ENCODE peak calls at places on chromosomes 7 and 10, in ten cellular contexts. One of them, this sample, is unnamed.

GRCh38 chr10:13016413-13016812 is 14.9 kb upstream of the CCDC3 start:
- DNase-seq in tibial nerve: no peak
- DNase-seq in adrenal gland: no peak
- DNase-seq in PC-9: no peak
- DNase-seq in cardiac muscle cell: no peak
- DNase-seq in heart left ventricle: no peak
- DNase-seq in sigmoid colon: no peak
- DNase-seq in left ventricle myocardium inferior: no peak
- DNase-seq in lower lobe of right lung: no peak
- DNase-seq in brain microvascular endothelial cell: peak
- DNase-seq in this sample: no peak

GRCh38 chr10:33139191-33139646 is 181.2 kb upstream of the ITGB1 start:
- DNase-seq in tibial nerve: no peak
- DNase-seq in adrenal gland: no peak
- DNase-seq in PC-9: no peak
- DNase-seq in cardiac muscle cell: no peak
- DNase-seq in heart left ventricle: no peak
- DNase-seq in sigmoid colon: no peak
- DNase-seq in left ventricle myocardium inferior: no peak
- DNase-seq in lower lobe of right lung: no peak
- DNase-seq in brain microvascular endothelial cell: no peak
- DNase-seq in this sample: no peak

GRCh38 chr7:83468251-83468739 is 180.6 kb downstream of the SEMA3E start:
- DNase-seq in tibial nerve: peak
- DNase-seq in adrenal gland: peak
- DNase-seq in PC-9: peak
- DNase-seq in cardiac muscle cell: peak
- DNase-seq in heart left ventricle: peak
- DNase-seq in sigmoid colon: peak
- DNase-seq in left ventricle myocardium inferior: peak
- DNase-seq in lower lobe of right lung: peak
- DNase-seq in brain microvascular endothelial cell: peak
- DNase-seq in this sample: peak

GRCh38 chr10:112774808-112775207 is 175.2 kb upstream of the TCF7L2 start:
- DNase-seq in tibial nerve: no peak
- DNase-seq in adrenal gland: no peak
- DNase-seq in PC-9: no peak
- DNase-seq in cardiac muscle cell: peak
- DNase-seq in heart left ventricle: no peak
- DNase-seq in sigmoid colon: no peak
- DNase-seq in left ventricle myocardium inferior: no peak
- DNase-seq in lower lobe of right lung: no peak
- DNase-seq in brain microvascular endothelial cell: no peak
- DNase-seq in this sample: no peak

GRCh38 chr10:24414597-24414996 is 205.7 kb downstream of the KIAA1217 start:
- DNase-seq in tibial nerve: no peak
- DNase-seq in adrenal gland: no peak
- DNase-seq in PC-9: no peak
- DNase-seq in cardiac muscle cell: no peak
- DNase-seq in heart left ventricle: no peak
- DNase-seq in sigmoid colon: no peak
- DNase-seq in left ventricle myocardium inferior: no peak
- DNase-seq in lower lobe of right lung: no peak
- DNase-seq in brain microvascular endothelial cell: no peak
- DNase-seq in this sample: no peak

GRCh38 chr10:11450427-11450826 is 161.0 kb downstream of the USP6NL start:
- DNase-seq in tibial nerve: no peak
- DNase-seq in adrenal gland: no peak
- DNase-seq in PC-9: no peak
- DNase-seq in cardiac muscle cell: no peak
- DNase-seq in heart left ventricle: no peak
- DNase-seq in sigmoid colon: no peak
- DNase-seq in left ventricle myocardium inferior: no peak
- DNase-seq in lower lobe of right lung: no peak
- DNase-seq in brain microvascular endothelial cell: no peak
- DNase-seq in this sample: no peak

GRCh38 chr7:44162179-44162578 is 21.0 kb upstream of the MYL7 start:
- DNase-seq in tibial nerve: no peak
- DNase-seq in adrenal gland: no peak
- DNase-seq in PC-9: no peak
- DNase-seq in cardiac muscle cell: no peak
- DNase-seq in heart left ventricle: no peak
- DNase-seq in sigmoid colon: no peak
- DNase-seq in left ventricle myocardium inferior: no peak
- DNase-seq in lower lobe of right lung: peak
- DNase-seq in brain microvascular endothelial cell: no peak
- DNase-seq in this sample: no peak

GRCh38 chr7:40009301-40009700 is 59.2 kb downstream of the CDK13 start:
- DNase-seq in tibial nerve: no peak
- DNase-seq in adrenal gland: no peak
- DNase-seq in PC-9: no peak
- DNase-seq in cardiac muscle cell: no peak
- DNase-seq in heart left ventricle: no peak
- DNase-seq in sigmoid colon: no peak
- DNase-seq in left ventricle myocardium inferior: no peak
- DNase-seq in lower lobe of right lung: no peak
- DNase-seq in brain microvascular endothelial cell: no peak
- DNase-seq in this sample: no peak

GRCh38 chr10:94677691-94678090 is 5.8 kb upstream of the CYP2C18 start:
- DNase-seq in tibial nerve: no peak
- DNase-seq in adrenal gland: no peak
- DNase-seq in PC-9: no peak
- DNase-seq in cardiac muscle cell: peak
- DNase-seq in heart left ventricle: no peak
- DNase-seq in sigmoid colon: no peak
- DNase-seq in left ventricle myocardium inferior: no peak
- DNase-seq in lower lobe of right lung: no peak
- DNase-seq in brain microvascular endothelial cell: no peak
- DNase-seq in this sample: peak

GRCh38 chr7:15737586-15737985 is 51.1 kb upstream of the MEOX2 start:
- DNase-seq in tibial nerve: no peak
- DNase-seq in adrenal gland: no peak
- DNase-seq in PC-9: no peak
- DNase-seq in cardiac muscle cell: no peak
- DNase-seq in heart left ventricle: no peak
- DNase-seq in sigmoid colon: no peak
- DNase-seq in left ventricle myocardium inferior: no peak
- DNase-seq in lower lobe of right lung: no peak
- DNase-seq in brain microvascular endothelial cell: no peak
- DNase-seq in this sample: no peak

GRCh38 chr10:14416308-14416700 is 85.6 kb upstream of the FRMD4A start:
- DNase-seq in tibial nerve: no peak
- DNase-seq in adrenal gland: no peak
- DNase-seq in PC-9: peak
- DNase-seq in cardiac muscle cell: no peak
- DNase-seq in heart left ventricle: no peak
- DNase-seq in sigmoid colon: no peak
- DNase-seq in left ventricle myocardium inferior: no peak
- DNase-seq in lower lobe of right lung: no peak
- DNase-seq in brain microvascular endothelial cell: peak
- DNase-seq in this sample: peak

GRCh38 chr7:92159-92767 is 100.1 kb upstream of the FAM20C start:
- DNase-seq in tibial nerve: no peak
- DNase-seq in adrenal gland: no peak
- DNase-seq in PC-9: no peak
- DNase-seq in cardiac muscle cell: no peak
- DNase-seq in heart left ventricle: no peak
- DNase-seq in sigmoid colon: no peak
- DNase-seq in left ventricle myocardium inferior: no peak
- DNase-seq in lower lobe of right lung: no peak
- DNase-seq in brain microvascular endothelial cell: no peak
- DNase-seq in this sample: no peak

GRCh38 chr7:142934056-142934455 is 510 bp upstream of the TRPV5 start:
- DNase-seq in tibial nerve: no peak
- DNase-seq in adrenal gland: no peak
- DNase-seq in PC-9: no peak
- DNase-seq in cardiac muscle cell: no peak
- DNase-seq in heart left ventricle: no peak
- DNase-seq in sigmoid colon: no peak
- DNase-seq in left ventricle myocardium inferior: no peak
- DNase-seq in lower lobe of right lung: no peak
- DNase-seq in brain microvascular endothelial cell: no peak
- DNase-seq in this sample: no peak

GRCh38 chr7:31883761-31884164 is 186.4 kb downstream of the PDE1C start:
- DNase-seq in tibial nerve: no peak
- DNase-seq in adrenal gland: peak
- DNase-seq in PC-9: no peak
- DNase-seq in cardiac muscle cell: no peak
- DNase-seq in heart left ventricle: no peak
- DNase-seq in sigmoid colon: no peak
- DNase-seq in left ventricle myocardium inferior: no peak
- DNase-seq in lower lobe of right lung: no peak
- DNase-seq in brain microvascular endothelial cell: peak
- DNase-seq in this sample: peak

GRCh38 chr7:82375068-82375467 is 68.5 kb downstream of the CACNA2D1 start:
- DNase-seq in tibial nerve: no peak
- DNase-seq in adrenal gland: no peak
- DNase-seq in PC-9: no peak
- DNase-seq in cardiac muscle cell: no peak
- DNase-seq in heart left ventricle: no peak
- DNase-seq in sigmoid colon: no peak
- DNase-seq in left ventricle myocardium inferior: no peak
- DNase-seq in lower lobe of right lung: no peak
- DNase-seq in brain microvascular endothelial cell: no peak
- DNase-seq in this sample: no peak

GRCh38 chr10:62130948-62131347 is 137.7 kb downstream of the RTKN2 start:
- DNase-seq in tibial nerve: no peak
- DNase-seq in adrenal gland: no peak
- DNase-seq in PC-9: no peak
- DNase-seq in cardiac muscle cell: no peak
- DNase-seq in heart left ventricle: peak
- DNase-seq in sigmoid colon: no peak
- DNase-seq in left ventricle myocardium inferior: no peak
- DNase-seq in lower lobe of right lung: no peak
- DNase-seq in brain microvascular endothelial cell: peak
- DNase-seq in this sample: peak

GRCh38 chr7:101586078-101586941 is 42.8 kb downstream of the MYL10 start:
- DNase-seq in tibial nerve: no peak
- DNase-seq in adrenal gland: no peak
- DNase-seq in PC-9: no peak
- DNase-seq in cardiac muscle cell: no peak
- DNase-seq in heart left ventricle: no peak
- DNase-seq in sigmoid colon: peak
- DNase-seq in left ventricle myocardium inferior: no peak
- DNase-seq in lower lobe of right lung: no peak
- DNase-seq in brain microvascular endothelial cell: no peak
- DNase-seq in this sample: no peak

GRCh38 chr10:98194633-98195032 is 60.2 kb downstream of the R3HCC1L start:
- DNase-seq in tibial nerve: no peak
- DNase-seq in adrenal gland: no peak
- DNase-seq in PC-9: no peak
- DNase-seq in cardiac muscle cell: no peak
- DNase-seq in heart left ventricle: no peak
- DNase-seq in sigmoid colon: no peak
- DNase-seq in left ventricle myocardium inferior: no peak
- DNase-seq in lower lobe of right lung: no peak
- DNase-seq in brain microvascular endothelial cell: no peak
- DNase-seq in this sample: no peak

DNA sequence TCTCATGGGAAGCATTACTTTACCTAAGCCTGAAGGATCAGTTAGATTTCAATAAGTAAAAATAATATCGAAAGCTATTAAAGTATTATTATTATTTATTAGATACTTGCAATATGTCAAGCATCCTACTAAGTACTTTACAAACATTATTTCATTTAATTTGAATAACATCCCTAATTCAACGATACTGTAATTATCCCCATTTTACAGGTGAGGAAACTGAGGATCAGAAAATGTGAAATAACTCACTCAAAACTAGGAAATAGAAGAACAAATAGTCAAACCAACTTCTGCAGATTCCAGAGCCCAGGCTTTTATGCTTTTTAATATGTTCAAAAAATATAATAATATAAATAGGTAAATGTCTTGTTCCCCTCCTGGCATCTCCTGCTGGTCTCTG is 10.3 kb upstream of the PDCD4 start:
- DNase-seq in tibial nerve: no peak
- DNase-seq in adrenal gland: no peak
- DNase-seq in PC-9: no peak
- DNase-seq in cardiac muscle cell: no peak
- DNase-seq in heart left ventricle: no peak
- DNase-seq in sigmoid colon: no peak
- DNase-seq in left ventricle myocardium inferior: no peak
- DNase-seq in lower lobe of right lung: no peak
- DNase-seq in brain microvascular endothelial cell: no peak
- DNase-seq in this sample: no peak
- H3K27ac ChIP-seq in tibial nerve: peak
- H3K27ac ChIP-seq in adrenal gland: no peak
- H3K27ac ChIP-seq in PC-9: no peak
- H3K27ac ChIP-seq in cardiac muscle cell: no peak
- H3K27ac ChIP-seq in heart left ventricle: no peak
- H3K27ac ChIP-seq in sigmoid colon: no peak
- H3K27ac ChIP-seq in left ventricle myocardium inferior: no peak
- H3K27ac ChIP-seq in lower lobe of right lung: peak
- H3K27ac ChIP-seq in brain microvascular endothelial cell: no peak
- H3K27ac ChIP-seq in this sample: no peak

DNA sequence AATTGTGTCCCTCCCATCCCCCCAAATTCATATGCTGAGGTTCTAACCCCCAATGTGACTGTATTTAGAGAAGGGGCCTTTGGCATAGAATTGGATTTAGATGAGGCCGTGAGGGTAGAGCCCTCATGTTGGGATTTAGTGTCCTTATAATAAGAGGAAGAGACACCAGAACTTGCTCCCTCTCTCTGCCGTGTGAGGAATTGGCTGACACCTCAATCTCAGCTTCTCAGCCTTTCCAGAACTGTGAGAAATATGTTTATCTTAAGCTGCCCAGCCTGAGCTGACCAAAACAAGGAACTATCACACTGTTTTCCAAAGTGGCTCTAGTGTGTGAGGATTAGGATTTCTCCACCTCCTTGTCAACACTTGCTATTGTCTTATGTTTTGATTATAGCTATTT is 400.0 kb upstream of the FZD8 start:
- DNase-seq in tibial nerve: no peak
- DNase-seq in adrenal gland: no peak
- DNase-seq in PC-9: no peak
- DNase-seq in cardiac muscle cell: no peak
- DNase-seq in heart left ventricle: no peak
- DNase-seq in sigmoid colon: no peak
- DNase-seq in left ventricle myocardium inferior: no peak
- DNase-seq in lower lobe of right lung: no peak
- DNase-seq in brain microvascular endothelial cell: no peak
- DNase-seq in this sample: no peak
- TF ChIP-seq CTCF in tibial nerve: no peak
- TF ChIP-seq CTCF in adrenal gland: no peak
- TF ChIP-seq CTCF in PC-9: no peak
- TF ChIP-seq CTCF in cardiac muscle cell: no peak
- TF ChIP-seq CTCF in heart left ventricle: no peak
- TF ChIP-seq CTCF in sigmoid colon: no peak
- TF ChIP-seq CTCF in left ventricle myocardium inferior: no peak
- TF ChIP-seq CTCF in lower lobe of right lung: no peak
- TF ChIP-seq CTCF in brain microvascular endothelial cell: no peak
- TF ChIP-seq CTCF in this sample: no peak

GRCh38 chr10:106082865-106083264 is 1081.6 kb downstream of the SORCS1 start:
- DNase-seq in tibial nerve: no peak
- DNase-seq in adrenal gland: no peak
- DNase-seq in PC-9: no peak
- DNase-seq in cardiac muscle cell: no peak
- DNase-seq in heart left ventricle: no peak
- DNase-seq in sigmoid colon: no peak
- DNase-seq in left ventricle myocardium inferior: no peak
- DNase-seq in lower lobe of right lung: no peak
- DNase-seq in brain microvascular endothelial cell: no peak
- DNase-seq in this sample: peak
- H3K27ac ChIP-seq in tibial nerve: no peak
- H3K27ac ChIP-seq in adrenal gland: no peak
- H3K27ac ChIP-seq in PC-9: no peak
- H3K27ac ChIP-seq in cardiac muscle cell: no peak
- H3K27ac ChIP-seq in heart left ventricle: no peak
- H3K27ac ChIP-seq in sigmoid colon: no peak
- H3K27ac ChIP-seq in left ventricle myocardium inferior: no peak
- H3K27ac ChIP-seq in lower lobe of right lung: no peak
- H3K27ac ChIP-seq in brain microvascular endothelial cell: no peak
- H3K27ac ChIP-seq in this sample: no peak

GRCh38 chr7:123788584-123788983 is 39.8 kb upstream of the WASL start:
- DNase-seq in tibial nerve: no peak
- DNase-seq in adrenal gland: no peak
- DNase-seq in PC-9: no peak
- DNase-seq in cardiac muscle cell: no peak
- DNase-seq in heart left ventricle: no peak
- DNase-seq in sigmoid colon: no peak
- DNase-seq in left ventricle myocardium inferior: no peak
- DNase-seq in lower lobe of right lung: no peak
- DNase-seq in brain microvascular endothelial cell: no peak
- DNase-seq in this sample: no peak
- TF ChIP-seq CTCF in tibial nerve: no peak
- TF ChIP-seq CTCF in adrenal gland: no peak
- TF ChIP-seq CTCF in PC-9: no peak
- TF ChIP-seq CTCF in cardiac muscle cell: no peak
- TF ChIP-seq CTCF in heart left ventricle: no peak
- TF ChIP-seq CTCF in sigmoid colon: no peak
- TF ChIP-seq CTCF in left ventricle myocardium inferior: no peak
- TF ChIP-seq CTCF in lower lobe of right lung: no peak
- TF ChIP-seq CTCF in brain microvascular endothelial cell: no peak
- TF ChIP-seq CTCF in this sample: no peak

This sample was measured in RWPE1.